ENCODE peak calls at places on chromosomes 1 and 21, in six cellular contexts. Z, L, H, O, E and S are unnamed samples.

GRCh38 chr1:104238991-104239390 is 489.3 kb downstream of the AMY1C start:
- DNase-seq in Z (no peak), L (no peak), H (no peak), O (no peak), E (no peak), S (no peak)

GRCh38 chr1:91872560-91873081 is 13.3 kb downstream of the TGFBR3 start:
- DNase-seq in Z (no peak), L (no peak), H (no peak), O (no peak), E (peak), S (no peak)

GRCh38 chr1:189524501-189524900 is 953.2 kb downstream of the BRINP3 start:
- DNase-seq in Z (no peak), L (no peak), H (no peak), O (no peak), E (peak), S (no peak)

GRCh38 chr1:46449223-46450159 is 40.1 kb upstream of the DMBX1 start:
- DNase-seq in Z (no peak), L (no peak), H (no peak), O (no peak), E (no peak), S (no peak)

GRCh38 chr1:236381565-236382158 is 12.4 kb upstream of the EDARADD start:
- DNase-seq in Z (no peak), L (no peak), H (no peak), O (no peak), E (no peak), S (no peak)

GRCh38 chr21:29017639-29018237 is 1.4 kb downstream of the RWDD2B start:
- DNase-seq in Z (no peak), L (no peak), H (no peak), O (no peak), E (no peak), S (no peak)

GRCh38 chr1:225880636-225881035 is 1.5 kb downstream of the TMEM63A start:
- DNase-seq in Z (no peak), L (no peak), H (no peak), O (no peak), E (no peak), S (no peak)

GRCh38 chr1:60764489-60764888 is 317.9 kb upstream of the NFIA start:
- DNase-seq in Z (no peak), L (no peak), H (no peak), O (no peak), E (no peak), S (no peak)

GRCh38 chr1:53625766-53626520 is 113.0 kb downstream of the GLIS1 start:
- DNase-seq in Z (no peak), L (no peak), H (no peak), O (no peak), E (no peak), S (no peak)

GRCh38 chr1:16146888-16147614 is 8.8 kb downstream of the EPHA2 start:
- DNase-seq in Z (no peak), L (no peak), H (no peak), O (no peak), E (no peak), S (no peak)

GRCh38 chr1:232880354-232880753 is 70.1 kb upstream of the NTPCR start:
- DNase-seq in Z (no peak), L (no peak), H (no peak), O (no peak), E (peak), S (no peak)

GRCh38 chr21:33157303-33157702 is 72.4 kb upstream of the IFNAR2 start:
- DNase-seq in Z (no peak), L (no peak), H (no peak), O (no peak), E (peak), S (no peak)

GRCh38 chr1:154745750-154746425 is 124.2 kb downstream of the KCNN3 start:
- DNase-seq in Z (no peak), L (no peak), H (no peak), O (no peak), E (no peak), S (no peak)

GRCh38 chr1:37574834-37575479 is 18.2 kb downstream of the DNALI1 start:
- DNase-seq in Z (no peak), L (no peak), H (no peak), O (no peak), E (peak), S (no peak)

GRCh38 chr1:111476761-111477309 is 3.1 kb downstream of the C1orf162 start:
- DNase-seq in Z (no peak), L (no peak), H (peak), O (no peak), E (no peak), S (peak)

GRCh38 chr21:43905726-43906455 is 40.9 kb downstream of the AGPAT3 start:
- DNase-seq in Z (no peak), L (no peak), H (no peak), O (no peak), E (no peak), S (no peak)

GRCh38 chr1:32724678-32725594 is 22.4 kb upstream of the SYNC start:
- DNase-seq in Z (peak), L (peak), H (no peak), O (no peak), E (peak), S (no peak)

GRCh38 chr21:14737922-14738321 is 191.8 kb upstream of the SAMSN1 start:
- DNase-seq in Z (no peak), L (no peak), H (peak), O (no peak), E (peak), S (peak)

GRCh38 chr1:235077571-235078479 is 50.8 kb downstream of the TOMM20 start:
- DNase-seq in Z (no peak), L (no peak), H (no peak), O (no peak), E (peak), S (no peak)

GRCh38 chr1:205676597-205676996 is 3.7 kb downstream of the SLC45A3 start:
- DNase-seq in Z (no peak), L (no peak), H (no peak), O (no peak), E (no peak), S (no peak)

GRCh38 chr1:198496216-198497143 is 44.0 kb downstream of the ATP6V1G3 start:
- DNase-seq in Z (no peak), L (no peak), H (no peak), O (no peak), E (peak), S (no peak)

GRCh38 chr1:23019851-23020625 is 770 bp downstream of the KDM1A start:
- DNase-seq in Z (peak), L (peak), H (no peak), O (peak), E (peak), S (no peak)

GRCh38 chr1:205237526-205238484 is 10.1 kb downstream of the TMCC2 start:
- DNase-seq in Z (no peak), L (no peak), H (no peak), O (no peak), E (no peak), S (no peak)

GRCh38 chr1:117336087-117336817 is 31.0 kb upstream of the MAN1A2 start:
- DNase-seq in Z (no peak), L (no peak), H (no peak), O (no peak), E (no peak), S (no peak)

GRCh38 chr21:36555199-36555598 is 75.3 kb upstream of the CLDN14 start:
- DNase-seq in Z (no peak), L (no peak), H (no peak), O (no peak), E (no peak), S (no peak)

GRCh38 chr1:201011616-201012015 is 11.9 kb downstream of the KIF21B start:
- DNase-seq in Z (no peak), L (no peak), H (no peak), O (no peak), E (no peak), S (no peak)

GRCh38 chr1:94623560-94624148 is 82.1 kb upstream of the F3 start:
- DNase-seq in Z (no peak), L (no peak), H (no peak), O (no peak), E (peak), S (no peak)

GRCh38 chr21:38171723-38172344 is 85.0 kb upstream of the KCNJ15 start:
- DNase-seq in Z (no peak), L (no peak), H (no peak), O (no peak), E (peak), S (no peak)